ENCODE peak calls at places on chromosome 16, in four cellular contexts. One of them, this sample, is unnamed.

GRCh38 chr16:49952386-49952785 is 72.6 kb upstream of the CNEP1R1 start:
- DNase-seq in NB4: peak
- DNase-seq in ovary: no peak
- DNase-seq in activated effector memory CD4-positive, alpha-beta T cell treated with anti-CD3 and anti-CD28 coated beads, Interleukin-2, amount 50 U/mL, for 16 hours: no peak
- DNase-seq in this sample: no peak

GRCh38 chr16:84652565-84652964 is 4.3 kb downstream of the KLHL36 start:
- DNase-seq in NB4: no peak
- DNase-seq in ovary: no peak
- DNase-seq in activated effector memory CD4-positive, alpha-beta T cell treated with anti-CD3 and anti-CD28 coated beads, Interleukin-2, amount 50 U/mL, for 16 hours: no peak
- DNase-seq in this sample: no peak

GRCh38 chr16:66004706-66005105 is 361.8 kb upstream of the CDH5 start:
- DNase-seq in NB4: no peak
- DNase-seq in ovary: no peak
- DNase-seq in activated effector memory CD4-positive, alpha-beta T cell treated with anti-CD3 and anti-CD28 coated beads, Interleukin-2, amount 50 U/mL, for 16 hours: no peak
- DNase-seq in this sample: no peak

GRCh38 chr16:8572919-8573724 is 17.2 kb downstream of the TMEM114 start:
- DNase-seq in NB4: peak
- DNase-seq in ovary: no peak
- DNase-seq in activated effector memory CD4-positive, alpha-beta T cell treated with anti-CD3 and anti-CD28 coated beads, Interleukin-2, amount 50 U/mL, for 16 hours: peak
- DNase-seq in this sample: no peak

GRCh38 chr16:27642753-27643152 is 92.8 kb downstream of the KATNIP start:
- DNase-seq in NB4: peak
- DNase-seq in ovary: no peak
- DNase-seq in activated effector memory CD4-positive, alpha-beta T cell treated with anti-CD3 and anti-CD28 coated beads, Interleukin-2, amount 50 U/mL, for 16 hours: no peak
- DNase-seq in this sample: no peak

GRCh38 chr16:70687172-70687531 is 1.3 kb upstream of the MTSS2 start:
- DNase-seq in NB4: peak
- DNase-seq in ovary: peak
- DNase-seq in activated effector memory CD4-positive, alpha-beta T cell treated with anti-CD3 and anti-CD28 coated beads, Interleukin-2, amount 50 U/mL, for 16 hours: no peak
- DNase-seq in this sample: no peak

GRCh38 chr16:27168790-27169189 is 34.5 kb upstream of the KDM8 start:
- DNase-seq in NB4: no peak
- DNase-seq in ovary: no peak
- DNase-seq in activated effector memory CD4-positive, alpha-beta T cell treated with anti-CD3 and anti-CD28 coated beads, Interleukin-2, amount 50 U/mL, for 16 hours: no peak
- DNase-seq in this sample: no peak

GRCh38 chr16:642189-643049 is 791 bp downstream of the MCRIP2 start:
- DNase-seq in NB4: peak
- DNase-seq in ovary: peak
- DNase-seq in activated effector memory CD4-positive, alpha-beta T cell treated with anti-CD3 and anti-CD28 coated beads, Interleukin-2, amount 50 U/mL, for 16 hours: peak
- DNase-seq in this sample: no peak

GRCh38 chr16:48511071-48511540 is 98.9 kb downstream of the N4BP1 start:
- DNase-seq in NB4: no peak
- DNase-seq in ovary: peak
- DNase-seq in activated effector memory CD4-positive, alpha-beta T cell treated with anti-CD3 and anti-CD28 coated beads, Interleukin-2, amount 50 U/mL, for 16 hours: peak
- DNase-seq in this sample: peak

GRCh38 chr16:27145630-27146029 is 57.7 kb upstream of the KDM8 start:
- DNase-seq in NB4: no peak
- DNase-seq in ovary: no peak
- DNase-seq in activated effector memory CD4-positive, alpha-beta T cell treated with anti-CD3 and anti-CD28 coated beads, Interleukin-2, amount 50 U/mL, for 16 hours: no peak
- DNase-seq in this sample: no peak

GRCh38 chr16:68367034-68367433 is 56.2 kb downstream of the PRMT7 start:
- DNase-seq in NB4: peak
- DNase-seq in ovary: no peak
- DNase-seq in activated effector memory CD4-positive, alpha-beta T cell treated with anti-CD3 and anti-CD28 coated beads, Interleukin-2, amount 50 U/mL, for 16 hours: no peak
- DNase-seq in this sample: peak

GRCh38 chr16:86515420-86515779 is 5.1 kb downstream of the FOXF1 start:
- DNase-seq in NB4: no peak
- DNase-seq in ovary: no peak
- DNase-seq in activated effector memory CD4-positive, alpha-beta T cell treated with anti-CD3 and anti-CD28 coated beads, Interleukin-2, amount 50 U/mL, for 16 hours: no peak
- DNase-seq in this sample: no peak

GRCh38 chr16:16028311-16028999 is 79.0 kb downstream of the ABCC1 start:
- DNase-seq in NB4: no peak
- DNase-seq in ovary: no peak
- DNase-seq in activated effector memory CD4-positive, alpha-beta T cell treated with anti-CD3 and anti-CD28 coated beads, Interleukin-2, amount 50 U/mL, for 16 hours: no peak
- DNase-seq in this sample: no peak

GRCh38 chr16:84618428-84619102 is 687 bp upstream of the COTL1 start:
- DNase-seq in NB4: peak
- DNase-seq in ovary: peak
- DNase-seq in activated effector memory CD4-positive, alpha-beta T cell treated with anti-CD3 and anti-CD28 coated beads, Interleukin-2, amount 50 U/mL, for 16 hours: no peak
- DNase-seq in this sample: no peak

GRCh38 chr16:81608515-81609209 is 164.1 kb downstream of the CMIP start:
- DNase-seq in NB4: peak
- DNase-seq in ovary: no peak
- DNase-seq in activated effector memory CD4-positive, alpha-beta T cell treated with anti-CD3 and anti-CD28 coated beads, Interleukin-2, amount 50 U/mL, for 16 hours: no peak
- DNase-seq in this sample: no peak

GRCh38 chr16:11162571-11163268 is 93.3 kb downstream of the SOCS1 start:
- DNase-seq in NB4: no peak
- DNase-seq in ovary: no peak
- DNase-seq in activated effector memory CD4-positive, alpha-beta T cell treated with anti-CD3 and anti-CD28 coated beads, Interleukin-2, amount 50 U/mL, for 16 hours: no peak
- DNase-seq in this sample: no peak

GRCh38 chr16:29029168-29029994 is 44.5 kb downstream of the LAT start:
- DNase-seq in NB4: peak
- DNase-seq in ovary: peak
- DNase-seq in activated effector memory CD4-positive, alpha-beta T cell treated with anti-CD3 and anti-CD28 coated beads, Interleukin-2, amount 50 U/mL, for 16 hours: peak
- DNase-seq in this sample: peak

GRCh38 chr16:66150691-66151090 is 215.8 kb upstream of the CDH5 start:
- DNase-seq in NB4: peak
- DNase-seq in ovary: no peak
- DNase-seq in activated effector memory CD4-positive, alpha-beta T cell treated with anti-CD3 and anti-CD28 coated beads, Interleukin-2, amount 50 U/mL, for 16 hours: no peak
- DNase-seq in this sample: no peak

GRCh38 chr16:5603836-5604235 is 506.2 kb upstream of the EEF2KMT start:
- DNase-seq in NB4: no peak
- DNase-seq in ovary: no peak
- DNase-seq in activated effector memory CD4-positive, alpha-beta T cell treated with anti-CD3 and anti-CD28 coated beads, Interleukin-2, amount 50 U/mL, for 16 hours: no peak
- DNase-seq in this sample: no peak

GRCh38 chr16:24915019-24915418 is 69.3 kb downstream of the SLC5A11 start:
- DNase-seq in NB4: no peak
- DNase-seq in ovary: no peak
- DNase-seq in activated effector memory CD4-positive, alpha-beta T cell treated with anti-CD3 and anti-CD28 coated beads, Interleukin-2, amount 50 U/mL, for 16 hours: no peak
- DNase-seq in this sample: no peak

GRCh38 chr16:15948532-15949209 is 745 bp upstream of the ABCC1 start:
- DNase-seq in NB4: no peak
- DNase-seq in ovary: no peak
- DNase-seq in activated effector memory CD4-positive, alpha-beta T cell treated with anti-CD3 and anti-CD28 coated beads, Interleukin-2, amount 50 U/mL, for 16 hours: no peak
- DNase-seq in this sample: no peak

GRCh38 chr16:80285089-80285488 is 255.7 kb upstream of the DYNLRB2 start:
- DNase-seq in NB4: no peak
- DNase-seq in ovary: no peak
- DNase-seq in activated effector memory CD4-positive, alpha-beta T cell treated with anti-CD3 and anti-CD28 coated beads, Interleukin-2, amount 50 U/mL, for 16 hours: no peak
- DNase-seq in this sample: no peak

GRCh38 chr16:586645-587590 is 2.9 kb upstream of the RAB40C start:
- DNase-seq in NB4: no peak
- DNase-seq in ovary: peak
- DNase-seq in activated effector memory CD4-positive, alpha-beta T cell treated with anti-CD3 and anti-CD28 coated beads, Interleukin-2, amount 50 U/mL, for 16 hours: no peak
- DNase-seq in this sample: no peak

GRCh38 chr16:54171855-54172537 is 114.6 kb downstream of the IRX3 start:
- DNase-seq in NB4: peak
- DNase-seq in ovary: no peak
- DNase-seq in activated effector memory CD4-positive, alpha-beta T cell treated with anti-CD3 and anti-CD28 coated beads, Interleukin-2, amount 50 U/mL, for 16 hours: no peak
- DNase-seq in this sample: no peak

GRCh38 chr16:5025171-5025632 is 8.5 kb downstream of the NAGPA start:
- DNase-seq in NB4: peak
- DNase-seq in ovary: peak
- DNase-seq in activated effector memory CD4-positive, alpha-beta T cell treated with anti-CD3 and anti-CD28 coated beads, Interleukin-2, amount 50 U/mL, for 16 hours: no peak
- DNase-seq in this sample: no peak

This sample was measured in RWPE2.